ENCODE peak calls at places on chromosomes 12 and 14, in four cellular contexts. D, F, J and G are unnamed samples.

GRCh38 chr12:51392556-51393237 is 1.5 kb upstream of the GALNT6 start:
- DNase-seq in D (no peak), F (no peak), J (no peak), G (no peak)

GRCh38 chr14:101201535-101202125 is 298.1 kb upstream of the RTL1 start:
- DNase-seq in D (no peak), F (no peak), J (no peak), G (no peak)

GRCh38 chr12:754238-754816 is 1.9 kb downstream of the WNK1 start:
- DNase-seq in D (no peak), F (peak; percentile 27), J (no peak), G (no peak)

GRCh38 chr12:132284071-132284492 is 45.3 kb downstream of the GALNT9 start:
- DNase-seq in D (no peak), F (no peak), J (no peak), G (peak; percentile 12)

GRCh38 chr14:85293820-85294219 is 236.1 kb upstream of the FLRT2 start:
- DNase-seq in D (no peak), F (no peak), J (no peak), G (no peak)

GRCh38 chr12:108784270-108784669 is 53.0 kb upstream of the CORO1C start:
- DNase-seq in D (no peak), F (no peak), J (no peak), G (no peak)

GRCh38 chr12:62543741-62544140 is 77.1 kb downstream of the MON2 start:
- DNase-seq in D (no peak), F (no peak), J (no peak), G (no peak)

GRCh38 chr12:107320031-107320928 is 226.9 kb upstream of the CRY1 start:
- DNase-seq in D (peak; percentile 82), F (no peak), J (no peak), G (peak; percentile 61)

GRCh38 chr12:1936406-1937320 is 18.2 kb upstream of the CACNA2D4 start:
- DNase-seq in D (peak; percentile 13), F (no peak), J (no peak), G (peak; percentile 82)

GRCh38 chr14:92728781-92729364 is 19.6 kb downstream of the LGMN start:
- DNase-seq in D (no peak), F (peak; percentile 11), J (no peak), G (peak; percentile 31)

GRCh38 chr12:83404521-83404920 is 717.8 kb downstream of the TMTC2 start:
- DNase-seq in D (no peak), F (no peak), J (no peak), G (no peak)

GRCh38 chr12:13082866-13083265 is 20.6 kb downstream of the GSG1 start:
- DNase-seq in D (no peak), F (no peak), J (no peak), G (no peak)

GRCh38 chr14:89736866-89737265 is 217.7 kb downstream of the EFCAB11 start:
- DNase-seq in D (no peak), F (no peak), J (no peak), G (no peak)

GRCh38 chr12:114794049-114794558 is 110.1 kb upstream of the TBX3 start:
- DNase-seq in D (no peak), F (no peak), J (no peak), G (no peak)

GRCh38 chr14:31265701-31266398 is 58.3 kb upstream of the HECTD1 start:
- DNase-seq in D (no peak), F (peak; percentile 23), J (no peak), G (peak; percentile 30)

GRCh38 chr14:31261859-31262739 is 54.5 kb upstream of the HECTD1 start:
- DNase-seq in D (no peak), F (no peak), J (peak; percentile 37), G (peak; percentile 63)

GRCh38 chr14:31266437-31267331 is 59.1 kb upstream of the HECTD1 start:
- DNase-seq in D (no peak), F (no peak), J (no peak), G (no peak)

GRCh38 chr14:31261523-31261858 is 53.9 kb upstream of the HECTD1 start:
- DNase-seq in D (no peak), F (no peak), J (no peak), G (no peak)

DNA sequence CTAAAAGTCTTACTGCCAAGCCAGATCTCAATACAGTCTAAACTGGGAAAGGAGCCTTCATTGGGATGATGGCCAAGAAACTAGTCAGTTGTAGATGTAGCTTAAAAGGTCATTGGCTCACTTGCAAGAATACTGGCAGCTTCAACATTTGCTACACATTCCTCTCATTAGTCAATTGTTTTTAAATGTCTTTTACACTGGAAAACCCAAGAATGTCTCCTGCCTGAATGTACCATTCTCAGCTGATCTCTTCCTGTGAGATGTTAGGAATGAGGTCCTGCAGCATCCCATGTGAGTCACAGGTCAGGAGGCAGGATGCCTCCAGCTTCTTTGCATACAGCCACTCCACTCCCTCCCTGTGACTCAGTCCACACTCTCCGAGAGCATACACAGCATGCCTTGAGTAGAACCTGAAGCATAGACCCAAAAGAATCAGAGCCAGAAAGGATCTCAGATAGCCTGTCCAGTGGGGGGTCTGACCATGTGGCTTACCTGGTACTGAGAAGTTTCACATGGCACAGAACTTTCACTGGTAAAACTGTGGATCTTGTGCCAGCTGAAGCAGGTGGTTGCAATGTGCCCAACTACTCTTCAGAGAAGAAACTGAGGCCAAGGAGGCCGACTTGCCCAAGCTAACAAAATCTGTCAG is 56.0 kb upstream of the HECTD1 start:
- DNase-seq in D (peak; percentile 57), F (no peak), J (no peak), G (peak; percentile 100)
- TF ChIP-seq ELK1 in D (no peak), F (no peak), J (no peak), G (no peak)

DNA sequence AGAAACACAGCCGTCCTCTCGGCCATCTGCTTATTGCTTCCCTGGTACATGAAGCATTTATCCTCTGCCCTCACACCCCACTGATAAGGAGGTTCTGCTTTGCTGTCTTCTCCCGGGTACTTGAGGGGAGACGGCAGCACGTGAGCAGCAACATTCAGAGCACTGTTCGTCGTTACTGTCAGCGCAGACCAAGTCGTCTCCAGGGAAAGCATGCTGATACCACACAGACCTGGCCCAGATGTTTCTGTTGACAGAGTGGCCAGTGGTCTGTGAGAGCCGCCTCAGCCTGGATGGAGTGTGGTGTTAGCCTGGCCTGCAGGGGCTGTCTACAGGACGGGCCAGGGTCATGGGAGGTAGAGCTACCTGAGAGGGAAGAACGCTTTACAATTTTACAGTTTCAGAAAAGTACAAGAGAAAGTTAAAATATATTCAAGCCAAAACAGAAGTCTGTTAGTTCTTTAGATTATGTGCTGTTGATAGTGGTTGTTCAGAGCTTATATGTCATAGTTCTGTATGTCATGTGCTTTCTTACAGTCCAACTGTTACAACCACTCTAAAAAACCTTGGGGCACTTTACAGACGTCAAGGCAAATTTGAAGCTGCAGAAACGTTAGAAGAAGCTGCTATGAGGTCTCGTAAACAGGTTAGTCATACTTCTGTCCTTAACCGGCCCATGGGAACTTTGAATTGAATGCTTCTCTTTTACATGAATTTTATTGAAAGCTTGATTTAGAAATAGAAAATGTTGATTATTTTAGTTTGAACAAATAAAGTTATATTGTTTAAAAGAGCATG is 38.2 kb downstream of the XRCC3 start:
- DNase-seq in D (no peak), F (no peak), J (no peak), G (no peak)
- TF ChIP-seq ELK1 in D (no peak), F (no peak), J (no peak), G (no peak)

GRCh38 chr14:103126873-103127304 is 3.6 kb downstream of the TNFAIP2 start:
- DNase-seq in D (no peak), F (no peak), J (no peak), G (no peak)
- TF ChIP-seq ELK1 in D (no peak), F (no peak), J (no peak), G (no peak)

GRCh38 chr14:59331217-59331616 is 134.0 kb downstream of the GPR135 start:
- DNase-seq in D (no peak), F (no peak), J (no peak), G (no peak)

GRCh38 chr14:59333235-59333634 is 131.9 kb downstream of the GPR135 start:
- DNase-seq in D (no peak), F (no peak), J (no peak), G (no peak)

GRCh38 chr14:59332727-59333126 is 132.5 kb downstream of the GPR135 start:
- DNase-seq in D (peak; percentile 15), F (no peak), J (no peak), G (peak; percentile 97)

GRCh38 chr14:59336078-59336477 is 129.1 kb downstream of the GPR135 start:
- DNase-seq in D (no peak), F (no peak), J (no peak), G (no peak)

DNA sequence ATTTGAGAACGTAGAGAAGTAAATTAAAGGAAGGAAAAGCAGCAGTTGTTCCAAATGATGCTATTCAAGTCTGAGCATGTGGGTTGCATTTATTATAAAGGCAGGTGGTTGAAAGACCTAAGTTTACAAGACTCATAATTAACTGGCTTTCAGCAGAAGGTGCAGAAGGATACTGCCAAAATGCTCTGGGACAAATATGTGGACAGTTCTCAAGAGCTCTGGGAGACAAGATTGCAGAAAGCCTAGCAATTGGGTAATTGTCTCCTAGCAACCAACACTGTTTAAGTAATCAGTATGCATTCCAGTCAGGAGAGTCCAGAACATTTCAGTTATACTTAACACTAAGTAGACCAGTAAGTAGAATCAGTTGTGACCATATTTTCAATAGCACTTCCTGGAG is 131.5 kb downstream of the GPR135 start:
- DNase-seq in D (no peak), F (no peak), J (no peak), G (peak; percentile 95)
- TF ChIP-seq ELK1 in D (no peak), F (no peak), J (no peak), G (no peak)

GRCh38 chr14:26735811-26736210 is 138.0 kb upstream of the NOVA1 start:
- DNase-seq in D (no peak), F (no peak), J (no peak), G (no peak)

DNA sequence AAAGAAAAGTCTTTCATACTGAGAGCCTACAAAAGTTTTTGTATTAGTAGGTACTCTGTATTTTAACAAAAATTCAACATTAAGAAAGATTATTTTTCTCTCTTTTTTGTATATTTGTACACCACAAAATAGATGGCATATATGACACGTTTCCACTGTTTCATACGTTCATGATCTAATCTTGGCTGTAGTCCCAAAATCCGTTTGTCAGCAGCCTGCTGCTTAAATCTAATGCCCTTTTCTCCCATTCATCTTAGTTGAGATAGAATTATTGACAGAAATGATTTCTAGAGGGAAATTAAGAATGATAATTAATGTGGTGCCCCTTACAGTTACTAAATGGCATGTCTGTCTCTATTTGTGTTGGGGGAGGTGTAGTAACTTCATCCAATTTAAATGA is 140.7 kb upstream of the NOVA1 start:
- DNase-seq in D (no peak), F (no peak), J (no peak), G (no peak)
- TF ChIP-seq ELK1 in D (no peak), F (no peak), J (no peak), G (no peak)

GRCh38 chr12:32161040-32161439 is 54.4 kb downstream of the BICD1 start:
- DNase-seq in D (no peak), F (no peak), J (no peak), G (no peak)
- TF ChIP-seq ELK1 in D (no peak), F (no peak), J (no peak), G (no peak)

GRCh38 chr14:50943261-50943942 is 881 bp downstream of the PYGL start:
- DNase-seq in D (peak; percentile 58), F (peak; percentile 54), J (no peak), G (peak; percentile 28)
- TF ChIP-seq ELK1 in D (no peak), F (no peak), J (no peak), G (no peak)